ENCODE peak calls at places on chromosomes 11 and 22, in six cellular contexts. G is HCT116, O is H1, D is K562, Z is endothelial cell of umbilical vein, V is SK-N-SH. H is an unnamed sample.

GRCh38 chr11:8732748-8733241 is 50.2 kb downstream of the RPL27A start:
- DNase-seq in G (no peak), Z (peak), V (no peak), D (no peak), O (no peak), H (no peak)

GRCh38 chr11:38019072-38019775 is 1421.2 kb upstream of the RAG2 start:
- DNase-seq in G (no peak), O (peak), V (no peak), D (no peak), Z (no peak), H (no peak)

GRCh38 chr11:69330330-69330729 is 36.4 kb downstream of the MYEOV start:
- DNase-seq in V (no peak), Z (no peak), O (no peak), G (no peak), D (no peak), H (no peak)

GRCh38 chr11:8403310-8403709 is 139.6 kb upstream of the LMO1 start:
- DNase-seq in V (no peak), O (no peak), Z (peak), G (no peak), D (no peak), H (no peak)

GRCh38 chr22:48372395-48372794 is 1455.3 kb downstream of the BRD1 start:
- DNase-seq in G (no peak), O (peak), Z (no peak), V (no peak), D (no peak), H (no peak)

GRCh38 chr11:80638296-80638695 is 1197.5 kb upstream of the TENM4 start:
- DNase-seq in Z (no peak), G (no peak), O (no peak), D (no peak), V (no peak), H (no peak)

GRCh38 chr11:74685905-74686304 is 45.3 kb downstream of the CHRDL2 start:
- DNase-seq in V (no peak), O (no peak), Z (no peak), D (no peak), G (no peak), H (no peak)

GRCh38 chr22:38924197-38924952 is 33.0 kb upstream of the APOBEC3A start:
- DNase-seq in O (no peak), G (peak), Z (peak), V (no peak), D (no peak), H (no peak)

GRCh38 chr11:3605721-3606324 is 36.0 kb downstream of the ART5 start:
- DNase-seq in V (peak), Z (no peak), D (no peak), G (no peak), O (no peak), H (no peak)

GRCh38 chr11:108654994-108655631 is 9.8 kb upstream of the DDX10 start:
- DNase-seq in G (peak), Z (peak), D (peak), O (no peak), V (peak), H (no peak)

GRCh38 chr11:69283446-69283845 is 10.5 kb upstream of the MYEOV start:
- DNase-seq in D (no peak), Z (no peak), V (no peak), G (no peak), O (no peak), H (no peak)

GRCh38 chr11:11876458-11876857 is 34.7 kb downstream of the USP47 start:
- DNase-seq in D (peak), G (peak), O (no peak), V (no peak), Z (no peak), H (no peak)

GRCh38 chr11:93648168-93648567 is 13.3 kb upstream of the CEP295 start:
- DNase-seq in Z (peak), O (no peak), V (no peak), D (no peak), G (no peak), H (no peak)

GRCh38 chr22:46407748-46408147 is 72.2 kb downstream of the TRMU start:
- DNase-seq in V (no peak), Z (no peak), O (no peak), D (no peak), G (no peak), H (no peak)

GRCh38 chr11:104028476-104028875 is 8.0 kb upstream of the DDI1 start:
- DNase-seq in D (no peak), O (no peak), Z (no peak), G (no peak), V (no peak), H (no peak)

GRCh38 chr11:12169822-12170221 is 59.4 kb downstream of the MICAL2 start:
- DNase-seq in Z (no peak), O (no peak), G (no peak), V (no peak), D (no peak), H (no peak)

GRCh38 chr22:24578355-24579241 is 14.3 kb downstream of the LRRC75B start:
- DNase-seq in D (no peak), Z (no peak), G (no peak), V (no peak), O (no peak), H (no peak)
- TF ChIP-seq POLR2AphosphoS5 in D (no peak), Z (no peak), G (no peak), V (no peak), O (no peak), H (peak)

DNA sequence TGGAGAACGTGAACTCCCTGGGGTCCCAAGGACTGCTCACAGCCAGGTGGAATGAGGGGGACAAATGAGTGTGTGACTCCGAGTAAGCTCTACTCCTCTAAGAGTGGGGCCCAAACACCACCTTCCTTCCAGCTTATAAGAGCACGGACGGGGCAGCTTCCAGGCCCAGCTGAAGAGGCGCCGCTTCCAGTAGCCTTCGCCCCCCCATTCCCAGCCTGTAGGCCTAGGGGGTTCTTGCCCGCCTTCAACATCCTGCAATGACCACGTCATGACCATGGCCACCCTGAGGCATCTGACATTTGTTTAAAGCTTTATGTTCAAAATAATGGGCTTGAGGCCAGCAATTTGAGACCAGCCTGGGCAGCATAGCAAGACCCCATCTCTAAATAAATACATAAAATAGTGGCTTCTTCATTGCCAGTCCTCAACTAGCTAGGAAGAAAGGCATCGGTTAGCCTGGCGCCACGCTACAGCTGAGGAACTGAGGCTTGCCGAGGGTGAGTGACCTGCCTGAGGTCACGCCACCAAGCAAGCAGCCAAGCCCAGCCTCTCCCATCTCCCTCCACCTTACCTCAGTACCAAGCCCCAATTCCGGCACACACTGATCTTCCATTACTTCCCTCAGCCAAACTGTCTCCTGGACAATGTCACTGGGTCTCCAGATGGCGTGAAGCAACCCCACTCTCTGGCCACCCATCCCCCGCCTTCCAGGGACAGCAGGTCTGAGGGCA is 7.8 kb upstream of the TNFRSF13C start:
- DNase-seq in D (no peak), O (no peak), V (no peak), Z (no peak), G (no peak), H (no peak)
- H3K9ac ChIP-seq in D (no peak), O (no peak), V (no peak), Z (no peak), G (no peak), H (no peak)

DNA sequence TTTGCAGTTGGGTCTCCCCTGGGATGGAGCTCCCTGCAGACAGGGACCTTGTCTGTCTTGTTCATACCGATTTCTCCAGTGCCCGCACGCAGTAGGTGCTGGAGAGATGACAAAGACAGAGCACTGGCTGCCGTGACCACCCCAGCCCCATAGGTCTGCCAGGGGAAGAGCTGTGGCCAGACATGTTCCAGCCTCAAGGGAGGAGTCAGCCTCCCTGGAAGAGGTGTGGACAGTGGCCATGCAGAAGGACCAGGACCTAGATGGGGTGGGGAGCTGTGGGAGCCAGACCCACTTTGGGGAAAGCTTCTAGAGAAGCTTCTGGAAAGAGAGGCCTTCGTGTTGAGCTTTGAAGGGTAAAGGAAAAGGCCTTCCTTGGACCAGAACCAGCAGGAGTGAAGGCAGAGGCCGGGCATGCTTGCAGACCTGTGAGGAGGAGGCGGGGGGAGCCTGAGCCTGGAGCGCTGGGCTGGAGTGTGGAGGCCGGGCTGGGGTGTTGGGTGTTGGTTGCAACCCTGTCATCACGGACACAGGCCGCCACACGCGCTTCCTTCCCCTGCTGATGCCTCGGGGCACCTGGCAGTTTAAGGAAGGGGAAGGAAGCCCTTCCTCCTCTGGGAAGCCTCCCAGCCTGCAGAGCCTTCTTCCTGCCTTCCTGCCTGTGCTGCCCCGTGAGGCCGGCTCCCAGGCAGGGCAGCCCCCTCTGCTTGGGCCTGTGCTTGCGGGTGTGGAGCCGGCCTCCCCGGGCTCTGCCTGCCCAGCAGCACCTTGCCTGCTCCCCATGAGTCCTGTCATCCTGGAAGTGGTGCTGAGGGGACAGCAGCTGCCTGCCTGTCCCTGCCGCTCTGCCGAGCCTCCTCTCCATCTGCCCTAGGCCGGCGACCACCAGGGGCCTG is 12.3 kb downstream of the RELT start:
- DNase-seq in O (no peak), Z (no peak), D (no peak), V (no peak), G (no peak), H (no peak)
- TF ChIP-seq POLR2AphosphoS5 in O (no peak), Z (no peak), D (no peak), V (no peak), G (no peak), H (no peak)

DNA sequence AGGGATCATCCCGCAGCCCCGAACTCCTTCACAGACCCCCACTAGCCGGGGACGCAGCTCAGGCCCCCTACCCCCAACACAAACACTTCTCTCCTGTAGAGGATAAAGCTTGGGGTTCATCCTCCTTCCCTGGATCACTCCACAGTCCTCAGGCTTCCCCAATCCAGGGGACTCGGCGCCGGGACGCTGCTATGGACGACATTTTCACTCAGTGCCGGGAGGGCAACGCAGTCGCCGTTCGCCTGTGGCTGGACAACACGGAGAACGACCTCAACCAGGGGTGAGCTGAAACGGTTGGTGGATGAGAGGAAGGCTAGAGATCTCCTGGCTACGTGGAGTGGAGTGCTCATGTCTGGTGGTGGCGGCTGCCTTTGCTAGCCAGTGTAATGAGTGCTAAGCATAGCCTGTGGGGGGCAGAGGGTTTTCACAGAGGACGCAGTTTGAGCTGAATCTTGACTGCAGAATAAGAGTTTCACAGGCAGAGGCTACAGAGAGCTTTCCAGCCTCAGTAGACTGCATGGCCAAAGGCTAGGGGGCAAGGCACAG is 580 bp downstream of the ILK start:
- DNase-seq in O (no peak), G (no peak), Z (peak), V (peak), D (peak), H (no peak)
- H3K9ac ChIP-seq in O (peak), G (peak), Z (peak), V (peak), D (peak), H (peak)

GRCh38 chr11:96228911-96229310 is 114.1 kb downstream of the MAML2 start:
- DNase-seq in V (no peak), O (no peak), Z (no peak), G (no peak), D (no peak), H (no peak)

GRCh38 chr11:96230686-96231085 is 112.3 kb downstream of the MAML2 start:
- DNase-seq in Z (peak), G (no peak), D (no peak), O (no peak), V (no peak), H (no peak)

GRCh38 chr11:96229354-96229973 is 113.5 kb downstream of the MAML2 start:
- DNase-seq in G (no peak), V (no peak), D (no peak), O (no peak), Z (peak), H (no peak)

GRCh38 chr11:96227244-96227643 is 115.8 kb downstream of the MAML2 start:
- DNase-seq in V (no peak), O (no peak), Z (no peak), D (no peak), G (no peak), H (no peak)

DNA sequence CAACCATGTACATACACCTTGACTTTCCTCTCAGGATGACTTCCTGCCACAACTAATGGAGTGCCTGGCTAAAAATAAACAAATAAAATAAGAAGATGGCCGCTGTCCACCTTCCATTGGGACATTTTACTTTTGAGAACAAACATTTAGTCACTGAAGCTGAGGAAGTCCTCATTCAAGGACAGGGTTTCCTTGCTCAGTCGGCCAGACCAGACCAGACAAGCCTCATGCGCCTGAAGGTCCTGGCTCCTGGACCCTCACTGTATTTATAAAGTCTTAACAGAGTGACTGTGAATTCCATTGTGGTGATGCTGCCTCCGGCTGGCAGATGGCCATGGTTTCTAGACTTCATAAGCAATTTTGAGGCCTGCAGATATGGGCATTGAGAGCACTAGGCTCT is 114.5 kb downstream of the MAML2 start:
- DNase-seq in O (no peak), Z (peak), V (no peak), D (no peak), G (peak), H (no peak)
- TF ChIP-seq POLR2AphosphoS5 in O (no peak), Z (peak), V (no peak), D (no peak), G (no peak), H (no peak)

DNA sequence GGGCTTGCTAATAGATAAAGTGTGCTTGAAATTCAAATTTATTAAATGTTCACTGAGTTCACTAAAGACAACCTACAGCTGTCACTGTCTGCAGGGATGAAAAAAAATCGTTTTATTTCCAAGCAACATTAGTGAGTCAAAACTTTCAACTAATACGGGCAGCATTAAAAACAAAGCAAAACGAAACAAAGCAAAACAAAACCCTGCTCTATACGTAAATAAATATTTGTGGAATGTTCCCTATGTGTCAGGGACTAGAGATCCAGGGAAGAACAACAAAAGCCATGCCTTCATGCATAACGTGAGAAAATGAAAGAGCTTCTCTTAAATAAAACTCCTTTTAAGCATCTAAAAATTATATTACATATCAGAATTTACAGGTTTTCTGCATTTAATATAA is 553 bp downstream of the NAALAD2 start:
- DNase-seq in Z (no peak), O (no peak), D (no peak), G (no peak), V (no peak), H (no peak)
- H3K9ac ChIP-seq in Z (peak), O (peak), D (no peak), G (no peak), V (peak), H (peak)